ENCODE peak calls at places on chromosome 16, in five cellular contexts. E is nephron progenitor cell, N is fibroblast of villous mesenchyme, C is thoracic aorta, J is adrenal gland. Z is an unnamed sample.

GRCh38 chr16:74592847-74593246 is 14.1 kb downstream of the GLG1 start:
- DNase-seq in E (no peak), N (no peak), C (no peak), J (no peak), Z (no peak)

GRCh38 chr16:56345406-56346050 is 79.8 kb downstream of the AMFR start:
- DNase-seq in E (no peak), N (no peak), C (no peak), J (no peak), Z (peak; percentile 63)

GRCh38 chr16:7103056-7103455 is 229.6 kb upstream of the RBFOX1 start:
- DNase-seq in E (no peak), N (no peak), C (no peak), J (no peak), Z (no peak)

GRCh38 chr16:4309833-4310266 is 6.0 kb upstream of the GLIS2 start:
- DNase-seq in E (peak; percentile 72), N (peak; percentile 89), C (no peak), J (peak; percentile 80), Z (peak; percentile 83)

GRCh38 chr16:1884155-1884760 is 12.3 kb upstream of the MEIOB start:
- DNase-seq in E (no peak), N (peak; percentile 5), C (no peak), J (no peak), Z (no peak)

GRCh38 chr16:87382023-87382785 is 1.4 kb downstream of the FBXO31 start:
- DNase-seq in E (no peak), N (no peak), C (no peak), J (no peak), Z (no peak)

GRCh38 chr16:89314357-89314756 is 96.9 kb downstream of the ZNF778 start:
- DNase-seq in E (no peak), N (no peak), C (no peak), J (no peak), Z (peak; percentile 50)

GRCh38 chr16:15966420-15967222 is 17.2 kb downstream of the ABCC1 start:
- DNase-seq in E (no peak), N (peak; percentile 55), C (no peak), J (peak; percentile 29), Z (no peak)

GRCh38 chr16:64240586-64240985 is 881.3 kb downstream of the CDH11 start:
- DNase-seq in E (no peak), N (no peak), C (no peak), J (no peak), Z (no peak)

GRCh38 chr16:29231231-29231630 is 175.3 kb downstream of the NPIPB11 start:
- DNase-seq in E (peak; percentile 32), N (no peak), C (no peak), J (no peak), Z (no peak)

GRCh38 chr16:55421225-55421624 is 57.8 kb upstream of the MMP2 start:
- DNase-seq in E (no peak), N (no peak), C (no peak), J (no peak), Z (no peak)

GRCh38 chr16:17491140-17491662 is 20.4 kb upstream of the XYLT1 start:
- DNase-seq in E (no peak), N (no peak), C (no peak), J (no peak), Z (no peak)

GRCh38 chr16:58109881-58110280 is 19.3 kb downstream of the CFAP20 start:
- DNase-seq in E (no peak), N (no peak), C (no peak), J (no peak), Z (no peak)

GRCh38 chr16:58110590-58111330 is 18.4 kb downstream of the CFAP20 start:
- DNase-seq in E (no peak), N (peak; percentile 55), C (no peak), J (no peak), Z (no peak)

GRCh38 chr16:58105619-58106018 is 23.6 kb downstream of the CFAP20 start:
- DNase-seq in E (no peak), N (no peak), C (no peak), J (no peak), Z (no peak)

GRCh38 chr16:58109330-58109729 is 19.9 kb downstream of the CFAP20 start:
- DNase-seq in E (no peak), N (no peak), C (no peak), J (no peak), Z (no peak)

GRCh38 chr16:58107228-58107627 is 22.0 kb downstream of the CFAP20 start:
- DNase-seq in E (no peak), N (no peak), C (no peak), J (no peak), Z (no peak)
- TF ChIP-seq CTCF in E (no peak), N (peak; percentile 14), C (no peak), J (no peak), Z (no peak)

GRCh38 chr16:85370881-85371651 is 242.1 kb upstream of the GSE1 start:
- DNase-seq in E (peak; percentile 39), N (peak; percentile 59), C (peak; percentile 35), J (peak; percentile 69), Z (peak; percentile 81)
- TF ChIP-seq CTCF in E (no peak), N (no peak), C (no peak), J (no peak), Z (no peak)

GRCh38 chr16:84153660-84154214 is 8.6 kb downstream of the DNAAF1 start:
- DNase-seq in E (no peak), N (peak; percentile 39), C (no peak), J (peak; percentile 38), Z (no peak)

GRCh38 chr16:84158455-84158854 is 13.3 kb downstream of the DNAAF1 start:
- DNase-seq in E (no peak), N (no peak), C (no peak), J (no peak), Z (no peak)

GRCh38 chr16:84155226-84155625 is 10.1 kb downstream of the DNAAF1 start:
- DNase-seq in E (no peak), N (no peak), C (no peak), J (no peak), Z (no peak)

GRCh38 chr16:84159006-84159405 is 13.9 kb downstream of the DNAAF1 start:
- DNase-seq in E (no peak), N (no peak), C (no peak), J (no peak), Z (no peak)

GRCh38 chr16:84156342-84156784 is 11.3 kb downstream of the DNAAF1 start:
- DNase-seq in E (no peak), N (peak; percentile 23), C (no peak), J (no peak), Z (no peak)
- TF ChIP-seq CTCF in E (no peak), N (no peak), C (no peak), J (peak; percentile 8), Z (no peak)

GRCh38 chr16:68360971-68361370 is 50.2 kb downstream of the PRMT7 start:
- DNase-seq in E (no peak), N (no peak), C (no peak), J (no peak), Z (peak; percentile 57)
- TF ChIP-seq CTCF in E (no peak), N (no peak), C (no peak), J (no peak), Z (no peak)

DNA sequence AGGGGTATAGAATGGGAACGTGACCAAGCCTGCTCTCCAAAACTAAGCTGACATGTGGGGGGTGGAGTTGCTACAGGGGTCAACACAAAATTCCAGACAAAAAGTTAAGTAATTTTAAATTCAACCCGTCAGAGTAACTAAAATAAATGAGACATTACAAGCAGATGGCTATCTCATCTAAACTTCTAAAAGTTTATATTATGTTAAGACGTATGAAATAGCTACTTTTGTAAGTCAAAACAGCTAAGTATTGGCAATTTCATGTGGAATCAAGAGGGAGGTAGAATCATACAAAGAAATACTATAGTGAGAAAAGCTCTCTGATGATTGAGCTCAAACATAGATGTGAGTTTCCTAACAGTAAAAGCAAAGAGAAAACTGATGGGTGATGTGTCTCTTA is 113.3 kb downstream of the HS3ST2 start:
- DNase-seq in E (no peak), N (no peak), C (no peak), J (no peak), Z (no peak)
- TF ChIP-seq CTCF in E (no peak), N (no peak), C (no peak), J (no peak), Z (no peak)

GRCh38 chr16:19400709-19401108 is 17.0 kb upstream of the TMC5 start:
- DNase-seq in E (no peak), N (no peak), C (no peak), J (no peak), Z (no peak)
- TF ChIP-seq CTCF in E (no peak), N (peak; percentile 11), C (no peak), J (no peak), Z (no peak)

DNA sequence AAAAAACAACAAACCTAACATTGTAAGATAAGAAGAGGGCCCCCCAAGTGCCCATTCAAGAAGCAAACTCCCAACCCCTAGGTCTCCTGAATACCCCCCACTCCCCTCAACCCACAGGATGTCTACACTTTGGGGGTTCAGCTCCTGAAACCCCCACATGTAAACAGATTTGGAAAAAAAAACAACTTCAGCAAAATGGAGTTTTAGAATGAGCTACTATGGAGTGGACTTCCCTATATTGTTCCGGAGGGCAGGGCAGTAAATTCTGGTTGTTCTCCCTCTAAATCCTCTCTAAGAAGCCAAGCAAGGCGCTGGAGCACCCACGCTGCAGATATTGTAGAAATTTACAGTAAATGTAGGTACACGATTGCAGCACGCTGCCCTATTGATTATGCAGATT is 8.5 kb upstream of the ZFHX3 start:
- DNase-seq in E (no peak), N (no peak), C (no peak), J (no peak), Z (no peak)
- TF ChIP-seq CTCF in E (no peak), N (no peak), C (no peak), J (no peak), Z (no peak)

DNA sequence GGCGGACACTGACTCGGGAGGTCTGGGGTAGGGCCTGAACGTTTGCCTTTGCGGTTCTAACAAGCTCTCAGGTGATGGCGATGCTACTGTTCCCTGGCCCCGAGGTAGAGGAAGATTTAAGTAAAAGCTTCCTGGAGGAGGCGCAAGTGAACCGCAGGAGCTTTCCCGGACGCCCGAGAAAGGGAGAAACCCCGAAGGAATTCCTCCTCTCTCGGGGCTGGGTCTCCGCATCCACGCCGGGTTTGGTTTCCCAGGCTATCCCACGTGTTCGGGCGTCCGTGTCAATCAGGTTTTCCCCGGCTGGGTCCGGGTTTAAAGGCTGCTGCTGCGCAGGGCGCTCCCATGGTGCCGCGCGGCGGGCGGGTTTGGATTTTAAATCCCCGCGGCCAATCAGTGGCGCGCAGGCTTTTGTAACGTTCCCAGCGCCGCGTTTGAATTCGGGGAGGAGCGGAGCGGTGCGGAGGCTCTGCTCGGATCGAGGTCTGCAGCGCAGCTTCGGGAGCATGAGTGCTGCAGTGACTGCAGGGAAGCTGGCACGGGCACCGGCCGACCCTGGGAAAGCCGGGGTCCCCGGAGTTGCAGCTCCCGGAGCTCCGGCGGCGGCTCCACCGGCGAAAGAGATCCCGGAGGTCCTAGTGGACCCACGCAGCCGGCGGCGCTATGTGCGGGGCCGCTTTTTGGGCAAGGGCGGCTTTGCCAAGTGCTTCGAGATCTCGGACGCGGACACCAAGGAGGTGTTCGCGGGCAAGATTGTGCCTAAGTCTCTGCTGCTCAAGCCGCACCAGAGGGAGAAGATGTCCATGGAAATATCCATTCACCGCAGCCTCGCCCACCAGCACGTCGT is at the start of gene PLK1:
- DNase-seq in E (peak; percentile 88), N (peak; percentile 81), C (peak; percentile 34), J (peak; percentile 77), Z (peak; percentile 90)
- TF ChIP-seq CTCF in E (no peak), N (peak; percentile 59), C (no peak), J (no peak), Z (no peak)

Z was measured in kidney.